ENCODE peak calls at places on chromosome 11, in five cellular contexts. One of them, this sample, is unnamed.

GRCh38 chr11:104076455-104076854 is 40.0 kb downstream of the DDI1 start:
- DNase-seq in PC-9: no peak
- DNase-seq in stimulated activated naive CD4-positive, alpha-beta T cell treated with Interleukin-2 at 50 U/mL for 16 hours: no peak
- DNase-seq in A549: no peak
- DNase-seq in ELR: no peak
- DNase-seq in this sample: no peak

GRCh38 chr11:46529086-46529905 is 64.5 kb downstream of the AMBRA1 start:
- DNase-seq in PC-9: peak; percentile 63
- DNase-seq in stimulated activated naive CD4-positive, alpha-beta T cell treated with Interleukin-2 at 50 U/mL for 16 hours: peak; percentile 70
- DNase-seq in A549: peak; percentile 73
- DNase-seq in ELR: peak; percentile 72
- DNase-seq in this sample: peak; percentile 89

GRCh38 chr11:106786251-106786650 is 232.0 kb downstream of the GUCY1A2 start:
- DNase-seq in PC-9: no peak
- DNase-seq in stimulated activated naive CD4-positive, alpha-beta T cell treated with Interleukin-2 at 50 U/mL for 16 hours: no peak
- DNase-seq in A549: no peak
- DNase-seq in ELR: no peak
- DNase-seq in this sample: no peak

GRCh38 chr11:129992161-129992944 is 10.3 kb downstream of the PRDM10 start:
- DNase-seq in PC-9: peak; percentile 5
- DNase-seq in stimulated activated naive CD4-positive, alpha-beta T cell treated with Interleukin-2 at 50 U/mL for 16 hours: peak; percentile 3
- DNase-seq in A549: peak; percentile 20
- DNase-seq in ELR: peak; percentile 18
- DNase-seq in this sample: no peak

GRCh38 chr11:86636275-86636674 is 36.1 kb downstream of the ME3 start:
- DNase-seq in PC-9: no peak
- DNase-seq in stimulated activated naive CD4-positive, alpha-beta T cell treated with Interleukin-2 at 50 U/mL for 16 hours: no peak
- DNase-seq in A549: peak; percentile 36
- DNase-seq in ELR: peak; percentile 36
- DNase-seq in this sample: no peak

GRCh38 chr11:69292221-69292648 is 1.7 kb upstream of the MYEOV start:
- DNase-seq in PC-9: no peak
- DNase-seq in stimulated activated naive CD4-positive, alpha-beta T cell treated with Interleukin-2 at 50 U/mL for 16 hours: peak; percentile 35
- DNase-seq in A549: peak; percentile 34
- DNase-seq in ELR: no peak
- DNase-seq in this sample: peak; percentile 82

GRCh38 chr11:3115321-3115720 is 49.8 kb downstream of the OSBPL5 start:
- DNase-seq in PC-9: no peak
- DNase-seq in stimulated activated naive CD4-positive, alpha-beta T cell treated with Interleukin-2 at 50 U/mL for 16 hours: no peak
- DNase-seq in A549: no peak
- DNase-seq in ELR: no peak
- DNase-seq in this sample: no peak

GRCh38 chr11:61079416-61080150 is 22.7 kb upstream of the CD5 start:
- DNase-seq in PC-9: no peak
- DNase-seq in stimulated activated naive CD4-positive, alpha-beta T cell treated with Interleukin-2 at 50 U/mL for 16 hours: no peak
- DNase-seq in A549: no peak
- DNase-seq in ELR: no peak
- DNase-seq in this sample: no peak

GRCh38 chr11:117449111-117449693 is 121.5 kb downstream of the CEP164 start:
- DNase-seq in PC-9: no peak
- DNase-seq in stimulated activated naive CD4-positive, alpha-beta T cell treated with Interleukin-2 at 50 U/mL for 16 hours: no peak
- DNase-seq in A549: no peak
- DNase-seq in ELR: peak; percentile 26
- DNase-seq in this sample: no peak

GRCh38 chr11:70551323-70552166 is 153.2 kb downstream of the CTTN start:
- DNase-seq in PC-9: no peak
- DNase-seq in stimulated activated naive CD4-positive, alpha-beta T cell treated with Interleukin-2 at 50 U/mL for 16 hours: no peak
- DNase-seq in A549: no peak
- DNase-seq in ELR: no peak
- DNase-seq in this sample: no peak

GRCh38 chr11:70763606-70764005 is 365.3 kb downstream of the CTTN start:
- DNase-seq in PC-9: no peak
- DNase-seq in stimulated activated naive CD4-positive, alpha-beta T cell treated with Interleukin-2 at 50 U/mL for 16 hours: no peak
- DNase-seq in A549: no peak
- DNase-seq in ELR: peak; percentile 9
- DNase-seq in this sample: no peak

GRCh38 chr11:33722579-33723234 is 13.5 kb downstream of the CD59 start:
- DNase-seq in PC-9: peak; percentile 70
- DNase-seq in stimulated activated naive CD4-positive, alpha-beta T cell treated with Interleukin-2 at 50 U/mL for 16 hours: peak; percentile 41
- DNase-seq in A549: peak; percentile 58
- DNase-seq in ELR: peak; percentile 93
- DNase-seq in this sample: no peak

GRCh38 chr11:62512961-62513360 is 33.6 kb downstream of the AHNAK start:
- DNase-seq in PC-9: no peak
- DNase-seq in stimulated activated naive CD4-positive, alpha-beta T cell treated with Interleukin-2 at 50 U/mL for 16 hours: no peak
- DNase-seq in A549: no peak
- DNase-seq in ELR: no peak
- DNase-seq in this sample: no peak

GRCh38 chr11:12725047-12725862 is 51.0 kb downstream of the TEAD1 start:
- DNase-seq in PC-9: peak; percentile 26
- DNase-seq in stimulated activated naive CD4-positive, alpha-beta T cell treated with Interleukin-2 at 50 U/mL for 16 hours: no peak
- DNase-seq in A549: no peak
- DNase-seq in ELR: no peak
- DNase-seq in this sample: no peak

GRCh38 chr11:117950999-117951961 is 22.1 kb upstream of the TMPRSS13 start:
- DNase-seq in PC-9: no peak
- DNase-seq in stimulated activated naive CD4-positive, alpha-beta T cell treated with Interleukin-2 at 50 U/mL for 16 hours: peak; percentile 18
- DNase-seq in A549: no peak
- DNase-seq in ELR: no peak
- DNase-seq in this sample: no peak

GRCh38 chr11:3046641-3047040 is 10.6 kb downstream of the CARS1 start:
- DNase-seq in PC-9: no peak
- DNase-seq in stimulated activated naive CD4-positive, alpha-beta T cell treated with Interleukin-2 at 50 U/mL for 16 hours: no peak
- DNase-seq in A549: no peak
- DNase-seq in ELR: no peak
- DNase-seq in this sample: no peak

GRCh38 chr11:112163875-112164521 is at the start of gene IL18:
- DNase-seq in PC-9: peak; percentile 75
- DNase-seq in stimulated activated naive CD4-positive, alpha-beta T cell treated with Interleukin-2 at 50 U/mL for 16 hours: no peak
- DNase-seq in A549: peak; percentile 88
- DNase-seq in ELR: no peak
- DNase-seq in this sample: no peak

GRCh38 chr11:57903441-57904123 is 120.1 kb upstream of the OR9Q1 start:
- DNase-seq in PC-9: peak; percentile 81
- DNase-seq in stimulated activated naive CD4-positive, alpha-beta T cell treated with Interleukin-2 at 50 U/mL for 16 hours: no peak
- DNase-seq in A549: peak; percentile 45
- DNase-seq in ELR: peak; percentile 20
- DNase-seq in this sample: no peak

This sample was measured in A673.